ENCODE peak calls at places on chromosome 12, in six cellular contexts. V is CD4-positive, alpha-beta T cell; B is left ventricle myocardium inferior; D is OCI-LY7; P is pancreas; R is heart right ventricle. Q is an unnamed sample.

GRCh38 chr12:117408161-117408791 is 46.9 kb upstream of the NOS1 start:
- DNase-seq in V (no peak), B (no peak), D (no peak), P (peak; percentile 81), R (peak; percentile 31), Q (peak; percentile 61)

GRCh38 chr12:116346222-116346621 is 68.7 kb upstream of the MED13L start:
- DNase-seq in V (no peak), B (no peak), D (no peak), P (no peak), R (no peak), Q (no peak)

GRCh38 chr12:105912911-105913514 is 225.7 kb downstream of the NUAK1 start:
- DNase-seq in V (no peak), B (no peak), D (no peak), P (no peak), R (no peak), Q (no peak)

GRCh38 chr12:53090105-53090504 is 7.4 kb upstream of the IGFBP6 start:
- DNase-seq in V (no peak), B (no peak), D (no peak), P (no peak), R (no peak), Q (no peak)

GRCh38 chr12:59847127-59847526 is 251.3 kb downstream of the SLC16A7 start:
- DNase-seq in V (no peak), B (no peak), D (no peak), P (no peak), R (no peak), Q (no peak)

GRCh38 chr12:3314306-3314663 is 176.7 kb upstream of the PRMT8 start:
- DNase-seq in V (no peak), B (no peak), D (no peak), P (no peak), R (no peak), Q (no peak)

GRCh38 chr12:23906329-23906728 is 43.1 kb downstream of the SOX5 start:
- DNase-seq in V (no peak), B (no peak), D (no peak), P (no peak), R (no peak), Q (peak; percentile 23)

GRCh38 chr12:28878629-28879028 is 270.4 kb upstream of the FAR2 start:
- DNase-seq in V (no peak), B (no peak), D (no peak), P (no peak), R (no peak), Q (no peak)

GRCh38 chr12:93221841-93222240 is 155.9 kb upstream of the NUDT4 start:
- DNase-seq in V (no peak), B (no peak), D (no peak), P (no peak), R (no peak), Q (no peak)

GRCh38 chr12:25054076-25054782 is 105.3 kb upstream of the BCAT1 start:
- DNase-seq in V (no peak), B (no peak), D (peak; percentile 53), P (no peak), R (no peak), Q (no peak)

GRCh38 chr12:109619002-109619604 is 45.5 kb downstream of the MVK start:
- DNase-seq in V (no peak), B (no peak), D (no peak), P (no peak), R (no peak), Q (no peak)

GRCh38 chr12:44817687-44818086 is 58.4 kb downstream of the NELL2 start:
- DNase-seq in V (no peak), B (no peak), D (peak; percentile 13), P (no peak), R (no peak), Q (no peak)

GRCh38 chr12:24596768-24597388 is 352.0 kb downstream of the BCAT1 start:
- DNase-seq in V (no peak), B (no peak), D (peak; percentile 28), P (no peak), R (no peak), Q (peak; percentile 26)

GRCh38 chr12:119249441-119249840 is 70.7 kb downstream of the HSPB8 start:
- DNase-seq in V (no peak), B (no peak), D (no peak), P (no peak), R (no peak), Q (no peak)

GRCh38 chr12:129696952-129697351 is 206.9 kb downstream of the TMEM132D start:
- DNase-seq in V (no peak), B (no peak), D (no peak), P (no peak), R (no peak), Q (no peak)

GRCh38 chr12:12872139-12872933 is 19.0 kb upstream of the GPRC5A start:
- DNase-seq in V (no peak), B (no peak), D (no peak), P (no peak), R (no peak), Q (peak; percentile 83)

GRCh38 chr12:29891792-29892191 is 108.0 kb upstream of the TMTC1 start:
- DNase-seq in V (no peak), B (no peak), D (no peak), P (no peak), R (no peak), Q (no peak)

GRCh38 chr12:58530421-58531067 is 389.8 kb downstream of the LRIG3 start:
- DNase-seq in V (no peak), B (no peak), D (no peak), P (no peak), R (no peak), Q (no peak)

GRCh38 chr12:128205145-128205544 is 61.8 kb upstream of the TMEM132C start:
- DNase-seq in V (no peak), B (no peak), D (no peak), P (no peak), R (no peak), Q (no peak)

GRCh38 chr12:130560321-130560720 is 155.8 kb downstream of the RIMBP2 start:
- DNase-seq in V (no peak), B (no peak), D (no peak), P (no peak), R (no peak), Q (no peak)

GRCh38 chr12:19369691-19370148 is 69.6 kb upstream of the AEBP2 start:
- DNase-seq in V (no peak), B (no peak), D (no peak), P (no peak), R (no peak), Q (no peak)

GRCh38 chr12:50073712-50074111 is 11.4 kb upstream of the SMARCD1 start:
- DNase-seq in V (no peak), B (no peak), D (no peak), P (no peak), R (no peak), Q (no peak)

GRCh38 chr12:50074936-50075807 is 10.0 kb upstream of the SMARCD1 start:
- DNase-seq in V (peak; percentile 86), B (peak; percentile 83), D (peak; percentile 83), P (peak; percentile 93), R (peak; percentile 84), Q (peak; percentile 91)

GRCh38 chr12:50077099-50077498 is 8.0 kb upstream of the SMARCD1 start:
- DNase-seq in V (no peak), B (no peak), D (no peak), P (no peak), R (no peak), Q (no peak)

GRCh38 chr12:50078281-50078680 is 6.9 kb upstream of the SMARCD1 start:
- DNase-seq in V (no peak), B (no peak), D (no peak), P (no peak), R (no peak), Q (no peak)

GRCh38 chr12:50075808-50076170 is 9.4 kb upstream of the SMARCD1 start:
- DNase-seq in V (no peak), B (no peak), D (no peak), P (no peak), R (no peak), Q (no peak)
- H3K27ac ChIP-seq in V (no peak overlapping the region), B (no peak overlapping the region), D (no peak overlapping the region), P (no peak overlapping the region), R (no peak overlapping the region), Q (peak overlapping the region; percentile 62)

DNA sequence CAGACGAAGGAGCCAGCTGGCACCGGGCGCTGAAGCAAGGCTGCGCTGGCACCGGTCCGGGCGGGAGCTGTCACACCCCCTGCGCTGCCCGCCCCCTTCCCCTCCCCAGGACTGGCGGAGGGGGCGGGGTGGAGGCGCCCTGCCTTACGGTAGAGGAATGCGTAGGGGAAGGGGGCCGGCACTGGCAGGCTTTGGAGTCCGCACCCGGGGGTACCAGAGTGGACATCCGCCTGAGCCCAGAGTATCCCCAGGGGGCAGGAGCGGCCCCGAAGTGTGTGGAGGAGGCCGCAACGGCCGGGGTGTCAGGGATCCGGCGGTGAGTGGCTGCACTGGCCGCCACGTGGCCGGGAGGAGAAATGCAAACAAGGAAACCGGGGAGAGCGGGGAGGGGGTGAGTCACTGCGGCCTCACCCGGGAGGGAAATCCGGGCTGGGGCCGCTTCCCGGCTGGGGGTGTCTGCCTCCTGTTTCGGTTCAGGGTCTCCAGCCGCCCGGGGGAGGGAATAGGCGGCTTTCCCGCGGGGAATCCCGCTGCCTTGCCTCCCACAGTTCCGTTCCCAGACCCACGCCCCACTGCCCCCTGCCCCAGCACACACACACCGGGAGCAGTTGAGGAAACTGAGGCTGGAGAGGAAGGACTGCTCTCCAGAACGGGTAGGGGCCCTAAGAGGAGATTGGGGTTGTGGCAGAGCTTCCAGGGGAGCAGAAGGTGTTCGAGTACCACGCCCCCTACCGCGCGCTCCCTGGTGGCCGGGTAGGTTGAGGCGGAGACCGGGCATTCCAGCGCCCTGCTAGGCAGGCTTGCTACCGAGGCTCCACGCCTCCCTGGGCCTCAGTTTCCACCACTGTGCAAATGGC is at the start of gene RAPGEF3:
- DNase-seq in V (peak; percentile 72), B (peak; percentile 87), D (peak; percentile 78), P (peak; percentile 90), R (peak; percentile 89), Q (peak; percentile 90)
- TF ChIP-seq CTCF in V (peak; percentile 85), B (peak; percentile 66), D (peak; percentile 68), P (peak; percentile 32), R (peak; percentile 58), Q (peak; percentile 51)

DNA sequence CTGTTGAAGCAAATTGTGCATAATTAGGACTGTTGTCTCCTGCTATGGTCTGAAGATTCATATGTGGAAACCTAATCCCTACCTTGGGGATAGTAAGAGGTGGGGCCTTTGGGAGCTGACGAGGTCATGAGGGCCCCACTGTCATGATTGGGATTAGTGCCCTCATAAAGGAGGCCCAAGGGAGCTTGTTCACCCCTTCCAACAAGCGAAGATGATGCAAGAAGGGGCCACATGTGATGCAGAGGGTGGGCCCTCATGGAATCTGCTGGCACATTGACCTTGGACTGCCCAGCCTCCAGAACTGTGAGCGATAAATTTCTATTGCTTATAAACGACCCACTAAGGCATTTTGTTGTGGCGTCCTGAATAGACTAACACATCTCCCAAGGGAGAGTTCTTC is 95.3 kb downstream of the AACS start:
- DNase-seq in V (no peak), B (no peak), D (no peak), P (no peak), R (no peak), Q (no peak)
- H3K27ac ChIP-seq in V (no peak overlapping the region), B (no peak overlapping the region), D (no peak overlapping the region), P (no peak overlapping the region), R (no peak overlapping the region), Q (no peak overlapping the region)

GRCh38 chr12:26274441-26275312 is 79.3 kb downstream of the SSPN start:
- DNase-seq in V (no peak), B (peak; percentile 78), D (no peak), P (peak; percentile 71), R (peak; percentile 87), Q (peak; percentile 92)
- TF ChIP-seq CTCF in V (no peak), B (no peak), D (no peak), P (no peak), R (no peak), Q (peak; percentile 12)

DNA sequence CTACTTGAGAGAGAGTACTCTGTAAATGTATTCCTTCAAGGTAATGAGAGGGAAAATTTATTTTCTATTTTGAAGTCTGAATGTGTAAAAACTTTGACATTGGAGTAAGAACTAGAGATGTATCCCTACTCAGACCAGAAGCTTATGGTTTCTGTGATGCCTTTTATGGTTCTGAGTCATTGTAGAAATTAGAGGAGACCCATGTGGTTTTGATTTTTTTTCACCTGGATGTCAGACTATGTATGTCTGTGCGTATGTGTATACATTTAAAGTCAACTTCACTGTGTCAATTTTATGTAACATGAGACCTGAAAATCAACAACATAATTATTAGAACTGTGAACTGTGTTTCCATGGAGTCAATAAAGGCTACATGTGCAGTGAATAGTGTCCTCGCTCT is 302.0 kb downstream of the TRHDE start:
- DNase-seq in V (no peak), B (no peak), D (no peak), P (no peak), R (no peak), Q (no peak)
- H3K27ac ChIP-seq in V (no peak overlapping the region), B (no peak overlapping the region), D (no peak overlapping the region), P (no peak overlapping the region), R (no peak overlapping the region), Q (no peak overlapping the region)